ENCODE peak calls at places on chromosomes 12 and 14, in seven cellular contexts. One of them, this sample, is unnamed. For H3K4me1, the result is how much of the 10 kb centered on the place peaks cover.

GRCh38 chr14:65703996-65704395 is 291.5 kb downstream of the FUT8 start:
- DNase-seq in IMR-90: peak
- DNase-seq in H9: no peak
- DNase-seq in H1: no peak
- DNase-seq in mesenchymal stem cell: no peak
- DNase-seq in mesendoderm: peak
- DNase-seq in neuronal stem cell: no peak
- DNase-seq in this sample: peak

GRCh38 chr14:38743941-38744611 is 359.0 kb downstream of the SEC23A start:
- DNase-seq in IMR-90: no peak
- DNase-seq in mesenchymal stem cell: no peak
- DNase-seq in H9: no peak
- DNase-seq in H1: no peak
- DNase-seq in neuronal stem cell: no peak
- DNase-seq in mesendoderm: no peak
- DNase-seq in this sample: no peak

GRCh38 chr14:73753043-73753886 is 39.1 kb upstream of the PNMA1 start:
- DNase-seq in mesendoderm: peak
- DNase-seq in neuronal stem cell: no peak
- DNase-seq in mesenchymal stem cell: peak
- DNase-seq in IMR-90: no peak
- DNase-seq in H9: peak
- DNase-seq in H1: no peak
- DNase-seq in this sample: peak

GRCh38 chr12:97967831-97968230 is 505.2 kb downstream of the RMST start:
- DNase-seq in neuronal stem cell: no peak
- DNase-seq in H9: no peak
- DNase-seq in IMR-90: no peak
- DNase-seq in mesendoderm: no peak
- DNase-seq in H1: no peak
- DNase-seq in mesenchymal stem cell: no peak
- DNase-seq in this sample: no peak

GRCh38 chr12:104464899-104465298 is 8.2 kb downstream of the CHST11 start:
- DNase-seq in neuronal stem cell: no peak
- DNase-seq in H9: no peak
- DNase-seq in H1: no peak
- DNase-seq in mesendoderm: no peak
- DNase-seq in IMR-90: no peak
- DNase-seq in mesenchymal stem cell: no peak
- DNase-seq in this sample: no peak

GRCh38 chr12:127284021-127284420 is 982.9 kb upstream of the TMEM132C start:
- DNase-seq in mesendoderm: no peak
- DNase-seq in H1: no peak
- DNase-seq in IMR-90: peak
- DNase-seq in neuronal stem cell: no peak
- DNase-seq in H9: no peak
- DNase-seq in mesenchymal stem cell: no peak
- DNase-seq in this sample: no peak

GRCh38 chr12:57237952-57238853 is 8.7 kb downstream of the SHMT2 start:
- DNase-seq in H1: no peak
- DNase-seq in mesendoderm: peak
- DNase-seq in mesenchymal stem cell: peak
- DNase-seq in IMR-90: no peak
- DNase-seq in H9: peak
- DNase-seq in neuronal stem cell: no peak
- DNase-seq in this sample: no peak

GRCh38 chr14:49940805-49941421 is 48.0 kb downstream of the ARF6 start:
- DNase-seq in H9: no peak
- DNase-seq in IMR-90: peak
- DNase-seq in neuronal stem cell: no peak
- DNase-seq in mesenchymal stem cell: peak
- DNase-seq in mesendoderm: no peak
- DNase-seq in H1: no peak
- DNase-seq in this sample: peak

GRCh38 chr12:120818416-120818815 is 85.7 kb downstream of the SPPL3 start:
- DNase-seq in neuronal stem cell: no peak
- DNase-seq in mesenchymal stem cell: no peak
- DNase-seq in H1: no peak
- DNase-seq in H9: no peak
- DNase-seq in mesendoderm: no peak
- DNase-seq in IMR-90: no peak
- DNase-seq in this sample: no peak

GRCh38 chr14:64641760-64642159 is 62.5 kb upstream of the PLEKHG3 start:
- DNase-seq in mesenchymal stem cell: no peak
- DNase-seq in H1: no peak
- DNase-seq in IMR-90: no peak
- DNase-seq in mesendoderm: no peak
- DNase-seq in H9: no peak
- DNase-seq in neuronal stem cell: no peak
- DNase-seq in this sample: peak

GRCh38 chr14:106417224-106418049 is 891.1 kb downstream of the TMEM121 start:
- DNase-seq in H9: peak
- DNase-seq in IMR-90: no peak
- DNase-seq in mesendoderm: peak
- DNase-seq in neuronal stem cell: no peak
- DNase-seq in mesenchymal stem cell: no peak
- DNase-seq in H1: peak
- DNase-seq in this sample: peak

GRCh38 chr12:76308866-76309265 is 39.3 kb downstream of the BBS10 start:
- DNase-seq in neuronal stem cell: no peak
- DNase-seq in IMR-90: no peak
- DNase-seq in mesendoderm: no peak
- DNase-seq in H1: no peak
- DNase-seq in H9: no peak
- DNase-seq in mesenchymal stem cell: no peak
- DNase-seq in this sample: no peak

GRCh38 chr14:97491697-97492096 is 694.5 kb downstream of the VRK1 start:
- DNase-seq in H9: no peak
- DNase-seq in mesendoderm: no peak
- DNase-seq in neuronal stem cell: no peak
- DNase-seq in mesenchymal stem cell: no peak
- DNase-seq in IMR-90: no peak
- DNase-seq in H1: no peak
- DNase-seq in this sample: no peak

GRCh38 chr12:8692573-8692972 is 5.2 kb upstream of the RIMKLB start:
- DNase-seq in H9: peak
- DNase-seq in H1: no peak
- DNase-seq in mesendoderm: peak
- DNase-seq in IMR-90: peak
- DNase-seq in neuronal stem cell: peak
- DNase-seq in mesenchymal stem cell: peak
- DNase-seq in this sample: peak

GRCh38 chr14:30389134-30389900 is 169.6 kb upstream of the G2E3 start:
- DNase-seq in mesenchymal stem cell: no peak
- DNase-seq in neuronal stem cell: no peak
- DNase-seq in IMR-90: no peak
- DNase-seq in mesendoderm: no peak
- DNase-seq in H1: no peak
- DNase-seq in H9: no peak
- DNase-seq in this sample: no peak

GRCh38 chr12:24881724-24882371 is 67.1 kb downstream of the BCAT1 start:
- DNase-seq in mesendoderm: no peak
- DNase-seq in H9: no peak
- DNase-seq in mesenchymal stem cell: no peak
- DNase-seq in neuronal stem cell: no peak
- DNase-seq in H1: no peak
- DNase-seq in IMR-90: no peak
- DNase-seq in this sample: no peak
- H3K4me1 ChIP-seq in mesendoderm: under half
- H3K4me1 ChIP-seq in H9: under half
- H3K4me1 ChIP-seq in mesenchymal stem cell: under half
- H3K4me1 ChIP-seq in neuronal stem cell: under half
- H3K4me1 ChIP-seq in H1: under half
- H3K4me1 ChIP-seq in IMR-90: under half
- H3K4me1 ChIP-seq in this sample: under half

GRCh38 chr12:99722690-99723486 is 75.3 kb downstream of the GARIN6 start:
- DNase-seq in H9: peak
- DNase-seq in mesendoderm: peak
- DNase-seq in mesenchymal stem cell: no peak
- DNase-seq in neuronal stem cell: peak
- DNase-seq in H1: peak
- DNase-seq in IMR-90: no peak
- DNase-seq in this sample: no peak
- H2BK120ac ChIP-seq in H9: no peak
- H2BK120ac ChIP-seq in mesendoderm: no peak
- H2BK120ac ChIP-seq in mesenchymal stem cell: no peak
- H2BK120ac ChIP-seq in neuronal stem cell: no peak
- H2BK120ac ChIP-seq in H1: peak
- H2BK120ac ChIP-seq in IMR-90: no peak
- H2BK120ac ChIP-seq in this sample: no peak

DNA sequence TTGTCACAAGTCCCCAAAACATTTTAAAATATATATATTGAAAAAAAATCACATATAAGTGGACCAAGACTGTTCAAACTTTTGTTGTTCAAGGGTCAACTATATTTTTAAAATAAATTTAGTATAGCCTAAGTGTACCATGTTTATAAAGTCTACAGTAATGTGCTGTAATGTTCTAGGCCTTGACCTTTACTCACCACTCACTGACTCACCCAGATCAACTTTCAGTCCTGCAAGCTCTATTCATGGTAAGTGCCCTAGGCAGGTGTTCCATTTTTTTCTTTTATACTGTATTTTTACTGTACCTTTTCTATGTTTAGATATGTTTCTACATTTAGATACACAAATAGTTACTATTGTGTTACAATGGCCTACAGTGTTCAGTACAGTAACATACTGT is 23.4 kb upstream of the TMTC1 start:
- DNase-seq in neuronal stem cell: no peak
- DNase-seq in IMR-90: peak
- DNase-seq in mesendoderm: no peak
- DNase-seq in mesenchymal stem cell: peak
- DNase-seq in H1: no peak
- DNase-seq in H9: no peak
- DNase-seq in this sample: no peak
- H3K4me2 ChIP-seq in neuronal stem cell: no peak
- H3K4me2 ChIP-seq in IMR-90: no peak
- H3K4me2 ChIP-seq in mesendoderm: no peak
- H3K4me2 ChIP-seq in mesenchymal stem cell: no peak
- H3K4me2 ChIP-seq in H1: no peak
- H3K4me2 ChIP-seq in H9: no peak
- H3K4me2 ChIP-seq in this sample: no peak

GRCh38 chr14:59358105-59358504 is 107.1 kb downstream of the GPR135 start:
- DNase-seq in mesenchymal stem cell: no peak
- DNase-seq in H1: peak
- DNase-seq in IMR-90: peak
- DNase-seq in neuronal stem cell: no peak
- DNase-seq in H9: peak
- DNase-seq in mesendoderm: peak
- DNase-seq in this sample: peak

GRCh38 chr14:59356298-59356697 is 108.9 kb downstream of the GPR135 start:
- DNase-seq in H9: no peak
- DNase-seq in IMR-90: no peak
- DNase-seq in mesendoderm: no peak
- DNase-seq in H1: no peak
- DNase-seq in neuronal stem cell: no peak
- DNase-seq in mesenchymal stem cell: no peak
- DNase-seq in this sample: peak

GRCh38 chr14:59358774-59359173 is 106.4 kb downstream of the GPR135 start:
- DNase-seq in IMR-90: no peak
- DNase-seq in H9: no peak
- DNase-seq in neuronal stem cell: no peak
- DNase-seq in H1: no peak
- DNase-seq in mesendoderm: no peak
- DNase-seq in mesenchymal stem cell: no peak
- DNase-seq in this sample: no peak

GRCh38 chr14:59355101-59355500 is 110.1 kb downstream of the GPR135 start:
- DNase-seq in mesendoderm: no peak
- DNase-seq in H9: no peak
- DNase-seq in H1: no peak
- DNase-seq in mesenchymal stem cell: no peak
- DNase-seq in IMR-90: no peak
- DNase-seq in neuronal stem cell: no peak
- DNase-seq in this sample: peak

GRCh38 chr14:59356783-59357182 is 108.4 kb downstream of the GPR135 start:
- DNase-seq in H1: no peak
- DNase-seq in H9: no peak
- DNase-seq in mesenchymal stem cell: no peak
- DNase-seq in mesendoderm: no peak
- DNase-seq in neuronal stem cell: no peak
- DNase-seq in IMR-90: no peak
- DNase-seq in this sample: no peak
- H3K4me1 ChIP-seq in H1: under half
- H3K4me1 ChIP-seq in H9: under half
- H3K4me1 ChIP-seq in mesenchymal stem cell: under half
- H3K4me1 ChIP-seq in mesendoderm: under half
- H3K4me1 ChIP-seq in neuronal stem cell: under half
- H3K4me1 ChIP-seq in IMR-90: under half
- H3K4me1 ChIP-seq in this sample: under half

GRCh38 chr12:94168041-94168440 is 19.7 kb downstream of the PLXNC1 start:
- DNase-seq in neuronal stem cell: no peak
- DNase-seq in mesenchymal stem cell: no peak
- DNase-seq in mesendoderm: no peak
- DNase-seq in H9: no peak
- DNase-seq in H1: no peak
- DNase-seq in IMR-90: no peak
- DNase-seq in this sample: no peak

GRCh38 chr12:94165670-94166069 is 17.3 kb downstream of the PLXNC1 start:
- DNase-seq in neuronal stem cell: no peak
- DNase-seq in H1: no peak
- DNase-seq in H9: no peak
- DNase-seq in IMR-90: no peak
- DNase-seq in mesendoderm: no peak
- DNase-seq in mesenchymal stem cell: no peak
- DNase-seq in this sample: no peak

GRCh38 chr12:94169495-94169894 is 21.1 kb downstream of the PLXNC1 start:
- DNase-seq in H9: no peak
- DNase-seq in mesenchymal stem cell: no peak
- DNase-seq in IMR-90: no peak
- DNase-seq in mesendoderm: no peak
- DNase-seq in neuronal stem cell: no peak
- DNase-seq in H1: no peak
- DNase-seq in this sample: no peak

GRCh38 chr12:94165152-94165551 is 16.8 kb downstream of the PLXNC1 start:
- DNase-seq in mesenchymal stem cell: no peak
- DNase-seq in H9: no peak
- DNase-seq in H1: no peak
- DNase-seq in mesendoderm: no peak
- DNase-seq in IMR-90: no peak
- DNase-seq in neuronal stem cell: peak
- DNase-seq in this sample: no peak

GRCh38 chr12:94167071-94167806 is 18.9 kb downstream of the PLXNC1 start:
- DNase-seq in mesenchymal stem cell: no peak
- DNase-seq in mesendoderm: no peak
- DNase-seq in H1: no peak
- DNase-seq in H9: no peak
- DNase-seq in neuronal stem cell: no peak
- DNase-seq in IMR-90: no peak
- DNase-seq in this sample: no peak
- H2BK120ac ChIP-seq in mesenchymal stem cell: no peak
- H2BK120ac ChIP-seq in mesendoderm: no peak
- H2BK120ac ChIP-seq in H1: no peak
- H2BK120ac ChIP-seq in H9: no peak
- H2BK120ac ChIP-seq in neuronal stem cell: no peak
- H2BK120ac ChIP-seq in IMR-90: no peak
- H2BK120ac ChIP-seq in this sample: no peak

GRCh38 chr12:122872815-122873361 is 23.0 kb downstream of the VPS37B start:
- DNase-seq in H1: no peak
- DNase-seq in IMR-90: no peak
- DNase-seq in mesendoderm: no peak
- DNase-seq in mesenchymal stem cell: no peak
- DNase-seq in H9: no peak
- DNase-seq in neuronal stem cell: no peak
- DNase-seq in this sample: no peak
- H3K4me2 ChIP-seq in H1: no peak
- H3K4me2 ChIP-seq in IMR-90: no peak
- H3K4me2 ChIP-seq in mesendoderm: no peak
- H3K4me2 ChIP-seq in mesenchymal stem cell: no peak
- H3K4me2 ChIP-seq in H9: no peak
- H3K4me2 ChIP-seq in neuronal stem cell: peak
- H3K4me2 ChIP-seq in this sample: no peak

This sample was measured in trophoblast cell.